ENCODE peak calls at places on chromosomes 5 and 9, in nine cellular contexts. F, T, S, I, R, E, B, P and A are unnamed samples.

GRCh38 chr9:125495137-125496119 is 211.6 kb downstream of the MAPKAP1 start:
- DNase-seq in S (no peak), P (no peak), R (no peak), E (no peak), I (no peak), F (peak; percentile 21), B (no peak), T (no peak), A (no peak)

GRCh38 chr9:24939099-24939850 is 393.6 kb upstream of the IZUMO3 start:
- DNase-seq in E (no peak), T (no peak), I (no peak), F (no peak), P (no peak), S (no peak), B (no peak), R (no peak), A (no peak)

GRCh38 chr9:88691811-88692210 is 156.8 kb downstream of the NXNL2 start:
- DNase-seq in R (no peak), F (no peak), I (no peak), B (no peak), T (no peak), P (no peak), E (no peak), S (no peak), A (no peak)

GRCh38 chr9:36485647-36486453 is 85.8 kb upstream of the RNF38 start:
- DNase-seq in I (no peak), P (peak; percentile 26), T (peak; percentile 70), E (no peak), F (no peak), B (peak; percentile 63), R (peak; percentile 10), S (no peak), A (peak; percentile 64)

GRCh38 chr9:71669265-71669975 is 98.9 kb downstream of the CEMIP2 start:
- DNase-seq in B (no peak), F (no peak), T (no peak), P (no peak), R (no peak), E (no peak), I (no peak), S (no peak), A (no peak)

GRCh38 chr5:95110112-95110511 is 174.8 kb downstream of the MCTP1 start:
- DNase-seq in T (no peak), S (no peak), R (no peak), E (no peak), B (no peak), F (no peak), P (no peak), I (no peak), A (no peak)

GRCh38 chr5:1921711-1922110 is 39.0 kb upstream of the IRX4 start:
- DNase-seq in T (no peak), B (no peak), E (no peak), I (no peak), P (no peak), S (no peak), R (no peak), F (no peak), A (no peak)

GRCh38 chr5:171188016-171188415 is 121.0 kb upstream of the TLX3 start:
- DNase-seq in I (no peak), R (no peak), B (no peak), S (no peak), T (no peak), F (no peak), E (no peak), P (no peak), A (no peak)

GRCh38 chr9:137083418-137084004 is 3.3 kb upstream of the MAN1B1 start:
- DNase-seq in B (no peak), I (peak; percentile 56), T (peak; percentile 86), P (peak; percentile 42), S (no peak), R (no peak), E (peak; percentile 70), F (peak; percentile 94), A (no peak)

GRCh38 chr5:42337607-42338006 is 85.6 kb upstream of the GHR start:
- DNase-seq in I (no peak), P (no peak), F (no peak), E (no peak), S (no peak), B (no peak), R (no peak), T (no peak), A (no peak)

GRCh38 chr5:139659673-139660072 is 11.5 kb downstream of the CXXC5 start:
- DNase-seq in E (no peak), R (no peak), B (peak; percentile 63), T (no peak), S (no peak), F (no peak), I (no peak), P (no peak), A (no peak)
- H3K27ac ChIP-seq in E (no peak overlapping the region), R (peak overlapping the region; percentile 89), B (peak overlapping the region; percentile 45), T (peak overlapping the region; percentile 95), S (peak overlapping the region; percentile 95), F (peak overlapping the region; percentile 97), I (peak overlapping the region; percentile 90), P (peak overlapping the region; percentile 88), A (peak overlapping the region; percentile 92)

GRCh38 chr5:151557466-151557865 is 33.7 kb downstream of the FAT2 start:
- DNase-seq in I (no peak), T (no peak), B (no peak), S (no peak), F (no peak), E (no peak), P (no peak), R (no peak), A (no peak)
- TF ChIP-seq POLR2AphosphoS5 in I (no peak), T (no peak), B (no peak), S (no peak), F (no peak), E (no peak), P (no peak), R (no peak), A (no peak)

GRCh38 chr9:135008416-135008815 is 79.1 kb upstream of the OLFM1 start:
- DNase-seq in R (no peak), I (no peak), T (no peak), S (no peak), P (no peak), B (no peak), E (no peak), F (no peak), A (no peak)
- TF ChIP-seq CTCF in R (no peak), I (no peak), T (no peak), S (no peak), P (no peak), B (no peak), E (no peak), F (no peak), A (no peak)

DNA sequence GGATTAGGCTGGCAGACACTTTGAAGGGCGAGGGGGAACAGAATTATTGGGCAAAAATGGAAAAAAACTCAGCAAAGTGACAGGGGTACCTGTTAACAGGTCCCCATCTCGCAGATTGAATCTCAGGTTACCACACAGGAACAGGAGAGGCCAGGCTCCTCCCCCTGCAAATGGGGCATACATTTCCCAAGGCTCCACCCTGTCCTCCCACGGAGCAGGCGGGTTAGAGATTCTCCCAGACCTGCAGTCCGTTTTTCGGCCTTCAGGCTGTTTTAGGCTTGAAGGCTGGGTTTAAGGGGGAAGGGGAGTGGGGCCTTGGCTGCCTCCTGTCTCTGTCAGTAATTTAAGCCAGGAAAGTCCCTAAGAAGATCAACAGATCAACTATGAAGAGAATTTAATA is 42.7 kb downstream of the LRRC70 start:
- DNase-seq in R (no peak), I (no peak), B (peak; percentile 85), T (no peak), E (no peak), S (no peak), F (no peak), P (no peak), A (no peak)
- H3K27ac ChIP-seq in R (no peak overlapping the region), I (no peak overlapping the region), B (peak overlapping the region; percentile 85), T (no peak overlapping the region), E (no peak overlapping the region), S (no peak overlapping the region), F (no peak overlapping the region), P (no peak overlapping the region), A (no peak overlapping the region)